ENCODE peak calls at places on chromosomes 11 and 22, in seven cellular contexts. One of them, this sample, is unnamed.
A peak's percentile ranks its signal among the peaks of the same experiment; 100 is the strongest.

GRCh38 chr22:49362393-49362792 is 465.3 kb downstream of the BRD1 start:
- DNase-seq in mesendoderm: no peak
- DNase-seq in neuronal stem cell: no peak
- DNase-seq in mesenchymal stem cell: no peak
- DNase-seq in H1: no peak
- DNase-seq in trophoblast cell: no peak
- DNase-seq in H9: no peak
- DNase-seq in this sample: no peak

GRCh38 chr11:18650859-18651557 is 16.9 kb upstream of the SPTY2D1 start:
- DNase-seq in mesendoderm: peak; percentile 90
- DNase-seq in neuronal stem cell: peak; percentile 21
- DNase-seq in mesenchymal stem cell: peak; percentile 62
- DNase-seq in H1: peak; percentile 31
- DNase-seq in trophoblast cell: peak; percentile 83
- DNase-seq in H9: peak; percentile 82
- DNase-seq in this sample: peak; percentile 69

GRCh38 chr22:26428515-26429457 is at the start of gene ASPHD2:
- DNase-seq in mesendoderm: peak; percentile 68
- DNase-seq in neuronal stem cell: peak; percentile 70
- DNase-seq in mesenchymal stem cell: peak; percentile 76
- DNase-seq in H1: peak; percentile 9
- DNase-seq in trophoblast cell: peak; percentile 21
- DNase-seq in H9: peak; percentile 84
- DNase-seq in this sample: peak; percentile 51

GRCh38 chr11:1158681-1159525 is 1.1 kb downstream of the MUC5AC start:
- DNase-seq in mesendoderm: no peak
- DNase-seq in neuronal stem cell: no peak
- DNase-seq in mesenchymal stem cell: no peak
- DNase-seq in H1: no peak
- DNase-seq in trophoblast cell: no peak
- DNase-seq in H9: peak; percentile 21
- DNase-seq in this sample: no peak

GRCh38 chr11:123195182-123196059 is at the start of gene CLMP:
- DNase-seq in mesendoderm: peak; percentile 89
- DNase-seq in neuronal stem cell: no peak
- DNase-seq in mesenchymal stem cell: peak; percentile 74
- DNase-seq in H1: no peak
- DNase-seq in trophoblast cell: no peak
- DNase-seq in H9: peak; percentile 74
- DNase-seq in this sample: peak; percentile 82

GRCh38 chr22:26892401-26893033 is 235.1 kb downstream of the MIAT start:
- DNase-seq in mesendoderm: no peak
- DNase-seq in neuronal stem cell: no peak
- DNase-seq in mesenchymal stem cell: peak; percentile 76
- DNase-seq in H1: no peak
- DNase-seq in trophoblast cell: no peak
- DNase-seq in H9: peak; percentile 25
- DNase-seq in this sample: no peak

GRCh38 chr11:113991170-113991569 is 16.3 kb downstream of the HTR3A start:
- DNase-seq in mesendoderm: peak; percentile 69
- DNase-seq in neuronal stem cell: peak; percentile 73
- DNase-seq in mesenchymal stem cell: peak; percentile 52
- DNase-seq in H1: no peak
- DNase-seq in trophoblast cell: peak; percentile 24
- DNase-seq in H9: peak; percentile 61
- DNase-seq in this sample: peak; percentile 8

GRCh38 chr22:20507253-20508066 is at the start of gene MED15:
- DNase-seq in mesendoderm: peak; percentile 95
- DNase-seq in neuronal stem cell: peak; percentile 79
- DNase-seq in mesenchymal stem cell: peak; percentile 92
- DNase-seq in H1: peak; percentile 63
- DNase-seq in trophoblast cell: peak; percentile 97
- DNase-seq in H9: peak; percentile 94
- DNase-seq in this sample: peak; percentile 89

GRCh38 chr11:88814076-88814475 is 251.7 kb downstream of the GRM5 start:
- DNase-seq in mesendoderm: no peak
- DNase-seq in neuronal stem cell: no peak
- DNase-seq in mesenchymal stem cell: no peak
- DNase-seq in H1: no peak
- DNase-seq in trophoblast cell: no peak
- DNase-seq in H9: no peak
- DNase-seq in this sample: no peak

GRCh38 chr11:44886765-44887164 is 63.9 kb downstream of the TP53I11 start:
- DNase-seq in mesendoderm: no peak
- DNase-seq in neuronal stem cell: no peak
- DNase-seq in mesenchymal stem cell: peak; percentile 78
- DNase-seq in H1: no peak
- DNase-seq in trophoblast cell: no peak
- DNase-seq in H9: no peak
- DNase-seq in this sample: peak; percentile 86

GRCh38 chr22:47294222-47294532 is 531.7 kb downstream of the TBC1D22A start:
- DNase-seq in mesendoderm: no peak
- DNase-seq in neuronal stem cell: no peak
- DNase-seq in mesenchymal stem cell: no peak
- DNase-seq in H1: no peak
- DNase-seq in trophoblast cell: no peak
- DNase-seq in H9: no peak
- DNase-seq in this sample: peak; percentile 52

GRCh38 chr11:128878455-128878854 is 11.4 kb upstream of the KCNJ1 start:
- DNase-seq in mesendoderm: no peak
- DNase-seq in neuronal stem cell: no peak
- DNase-seq in mesenchymal stem cell: no peak
- DNase-seq in H1: no peak
- DNase-seq in trophoblast cell: no peak
- DNase-seq in H9: no peak
- DNase-seq in this sample: no peak

GRCh38 chr22:24230911-24231656 is 13.8 kb downstream of the GGT5 start:
- DNase-seq in mesendoderm: peak; percentile 70
- DNase-seq in neuronal stem cell: no peak
- DNase-seq in mesenchymal stem cell: no peak
- DNase-seq in H1: peak; percentile 51
- DNase-seq in trophoblast cell: no peak
- DNase-seq in H9: peak; percentile 88
- DNase-seq in this sample: no peak

GRCh38 chr11:110883266-110883665 is 171.0 kb upstream of the ARHGAP20 start:
- DNase-seq in mesendoderm: no peak
- DNase-seq in neuronal stem cell: no peak
- DNase-seq in mesenchymal stem cell: no peak
- DNase-seq in H1: no peak
- DNase-seq in trophoblast cell: no peak
- DNase-seq in H9: no peak
- DNase-seq in this sample: peak; percentile 32

GRCh38 chr22:48576333-48577013 is 1251.2 kb downstream of the BRD1 start:
- DNase-seq in mesendoderm: peak; percentile 54
- DNase-seq in neuronal stem cell: peak; percentile 57
- DNase-seq in mesenchymal stem cell: no peak
- DNase-seq in H1: no peak
- DNase-seq in trophoblast cell: no peak
- DNase-seq in H9: peak; percentile 54
- DNase-seq in this sample: no peak

GRCh38 chr11:126645206-126645605 is 289.7 kb downstream of the ST3GAL4 start:
- DNase-seq in mesendoderm: no peak
- DNase-seq in neuronal stem cell: no peak
- DNase-seq in mesenchymal stem cell: no peak
- DNase-seq in H1: no peak
- DNase-seq in trophoblast cell: no peak
- DNase-seq in H9: no peak
- DNase-seq in this sample: no peak

GRCh38 chr11:68806931-68807844 is 34.5 kb downstream of the CPT1A start:
- DNase-seq in mesendoderm: no peak
- DNase-seq in neuronal stem cell: no peak
- DNase-seq in mesenchymal stem cell: peak; percentile 69
- DNase-seq in H1: no peak
- DNase-seq in trophoblast cell: no peak
- DNase-seq in H9: no peak
- DNase-seq in this sample: peak; percentile 77

GRCh38 chr11:44203270-44204043 is 106.5 kb downstream of the ALX4 start:
- DNase-seq in mesendoderm: no peak
- DNase-seq in neuronal stem cell: no peak
- DNase-seq in mesenchymal stem cell: no peak
- DNase-seq in H1: no peak
- DNase-seq in trophoblast cell: no peak
- DNase-seq in H9: no peak
- DNase-seq in this sample: no peak

GRCh38 chr11:113184498-113184897 is 129.9 kb upstream of the TTC12 start:
- DNase-seq in mesendoderm: peak; percentile 81
- DNase-seq in neuronal stem cell: no peak
- DNase-seq in mesenchymal stem cell: peak; percentile 94
- DNase-seq in H1: no peak
- DNase-seq in trophoblast cell: peak; percentile 37
- DNase-seq in H9: no peak
- DNase-seq in this sample: peak; percentile 56

GRCh38 chr11:65868076-65868667 is 4.4 kb downstream of the EFEMP2 start:
- DNase-seq in mesendoderm: peak; percentile 84
- DNase-seq in neuronal stem cell: peak; percentile 62
- DNase-seq in mesenchymal stem cell: peak; percentile 31
- DNase-seq in H1: no peak
- DNase-seq in trophoblast cell: no peak
- DNase-seq in H9: peak; percentile 75
- DNase-seq in this sample: no peak

GRCh38 chr11:19933801-19934488 is 221.3 kb downstream of the NAV2 start:
- DNase-seq in mesendoderm: no peak
- DNase-seq in neuronal stem cell: no peak
- DNase-seq in mesenchymal stem cell: no peak
- DNase-seq in H1: no peak
- DNase-seq in trophoblast cell: no peak
- DNase-seq in H9: no peak
- DNase-seq in this sample: no peak
- H2BK120ac ChIP-seq in mesendoderm: no peak overlapping the region
- H2BK120ac ChIP-seq in neuronal stem cell: peak overlapping the region; percentile 43
- H2BK120ac ChIP-seq in mesenchymal stem cell: no peak overlapping the region
- H2BK120ac ChIP-seq in H1: no peak overlapping the region
- H2BK120ac ChIP-seq in trophoblast cell: peak overlapping the region; percentile 10
- H2BK120ac ChIP-seq in H9: no peak overlapping the region
- H2BK120ac ChIP-seq in this sample: peak overlapping the region; percentile 32

DNA sequence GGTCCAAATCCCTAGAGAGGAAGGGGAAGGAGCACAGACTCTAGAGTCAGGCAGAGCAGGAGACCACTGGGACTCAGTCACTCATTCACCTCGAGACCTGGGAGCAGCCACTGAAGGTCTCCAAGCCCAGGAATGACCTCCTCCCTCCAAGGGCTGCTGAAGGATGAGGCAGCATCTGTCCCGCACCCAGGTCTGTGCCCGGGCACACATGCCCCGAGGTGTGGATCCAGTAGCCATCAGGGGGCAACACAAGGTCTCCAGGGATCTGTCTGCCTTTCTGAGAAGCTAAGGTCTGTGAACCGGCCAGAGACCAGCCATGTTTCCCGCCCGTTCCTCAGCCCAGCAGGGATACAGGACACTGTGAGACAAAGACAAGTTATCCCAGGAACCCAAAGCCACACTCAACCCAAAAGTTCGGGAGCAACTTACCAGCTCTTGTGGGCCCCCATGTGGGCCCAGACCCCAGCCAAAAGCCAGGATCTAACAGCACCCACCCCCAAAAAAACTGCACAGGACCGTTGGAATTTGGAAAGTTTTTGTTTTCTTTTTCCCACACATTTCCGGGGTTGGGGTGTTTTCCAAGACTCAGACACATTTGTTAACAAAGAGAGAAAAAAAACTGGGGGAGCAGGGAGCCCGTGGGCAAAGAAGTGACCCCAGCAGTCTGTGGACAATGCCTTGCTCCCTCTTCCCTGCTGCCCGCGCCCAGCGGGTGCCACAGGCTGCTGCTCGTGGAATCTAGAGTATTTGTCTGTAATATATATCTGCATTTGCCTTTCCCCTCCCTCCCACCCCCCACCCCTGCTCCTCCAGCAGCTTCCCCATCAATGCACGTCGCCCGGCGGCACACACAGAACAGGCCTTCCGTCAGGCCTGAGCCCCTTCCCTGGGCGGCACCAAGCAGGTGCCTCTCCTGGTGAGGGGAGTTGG is 14.9 kb downstream of the SLC22A12 start:
- DNase-seq in mesendoderm: no peak
- DNase-seq in neuronal stem cell: no peak
- DNase-seq in mesenchymal stem cell: no peak
- DNase-seq in H1: no peak
- DNase-seq in trophoblast cell: no peak
- DNase-seq in H9: no peak
- DNase-seq in this sample: no peak
- H2BK120ac ChIP-seq in mesendoderm: no peak overlapping the region
- H2BK120ac ChIP-seq in neuronal stem cell: no peak overlapping the region
- H2BK120ac ChIP-seq in mesenchymal stem cell: no peak overlapping the region
- H2BK120ac ChIP-seq in H1: no peak overlapping the region
- H2BK120ac ChIP-seq in trophoblast cell: no peak overlapping the region
- H2BK120ac ChIP-seq in H9: no peak overlapping the region
- H2BK120ac ChIP-seq in this sample: no peak overlapping the region

DNA sequence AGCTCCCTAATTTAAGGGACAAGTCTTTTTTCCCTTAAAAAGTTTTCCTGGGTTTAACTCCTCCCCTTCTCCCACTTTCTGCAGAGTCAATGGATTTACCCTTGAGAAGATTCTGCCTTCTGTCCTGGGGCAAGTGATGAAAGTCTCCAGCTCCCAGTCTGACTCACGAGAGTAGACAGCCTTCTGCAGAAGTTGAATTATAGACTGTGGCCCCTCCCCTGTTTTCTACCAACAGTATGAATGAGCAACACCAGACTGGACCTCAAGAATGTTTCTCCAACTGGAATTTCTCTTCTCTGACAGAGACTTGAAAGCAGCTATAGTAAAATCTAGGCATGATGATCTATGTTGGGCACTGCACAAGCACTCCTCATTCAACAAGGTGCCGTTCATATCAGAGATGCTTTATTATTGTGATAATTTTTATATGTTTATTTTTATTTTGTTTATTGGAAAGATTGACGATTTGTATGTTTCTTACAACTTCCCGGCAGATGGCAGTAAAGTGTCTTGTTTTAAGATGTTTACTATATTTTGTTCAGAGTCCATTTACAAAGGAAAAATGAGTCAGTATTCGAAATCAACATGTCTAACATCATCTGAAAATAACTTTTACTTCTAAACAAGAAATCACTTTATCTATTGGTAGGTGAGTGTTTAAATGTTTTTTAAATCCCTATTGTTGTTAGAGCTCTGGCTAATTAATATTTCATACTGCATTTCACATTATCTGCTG is 56.6 kb downstream of the LMO2 start:
- DNase-seq in mesendoderm: no peak
- DNase-seq in neuronal stem cell: no peak
- DNase-seq in mesenchymal stem cell: peak; percentile 96
- DNase-seq in H1: no peak
- DNase-seq in trophoblast cell: peak; percentile 16
- DNase-seq in H9: no peak
- DNase-seq in this sample: peak; percentile 76
- H2BK120ac ChIP-seq in mesendoderm: no peak overlapping the region
- H2BK120ac ChIP-seq in neuronal stem cell: no peak overlapping the region
- H2BK120ac ChIP-seq in mesenchymal stem cell: no peak overlapping the region
- H2BK120ac ChIP-seq in H1: no peak overlapping the region
- H2BK120ac ChIP-seq in trophoblast cell: no peak overlapping the region
- H2BK120ac ChIP-seq in H9: no peak overlapping the region
- H2BK120ac ChIP-seq in this sample: no peak overlapping the region

DNA sequence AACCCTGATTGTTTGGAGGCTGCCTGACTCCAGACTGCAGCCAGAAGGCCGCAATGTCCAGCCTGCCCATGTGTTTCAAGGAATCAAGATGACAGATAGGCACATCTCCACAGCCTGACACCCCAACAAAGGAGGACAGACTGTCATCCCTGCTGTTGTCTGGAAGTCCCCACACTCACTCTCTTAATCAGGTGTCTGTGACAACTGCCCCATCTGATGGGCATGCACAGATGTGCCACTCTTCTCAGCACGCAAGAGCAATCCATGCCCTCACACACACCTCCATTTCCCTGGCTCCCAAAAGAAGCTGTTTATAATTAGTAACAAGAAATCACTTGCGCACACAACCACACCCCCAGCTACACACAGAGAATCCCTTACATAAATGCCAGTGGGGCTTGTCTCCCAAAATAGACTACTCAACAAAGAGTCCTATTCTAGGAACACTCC is 117.6 kb downstream of the C11orf58 start:
- DNase-seq in mesendoderm: no peak
- DNase-seq in neuronal stem cell: no peak
- DNase-seq in mesenchymal stem cell: no peak
- DNase-seq in H1: no peak
- DNase-seq in trophoblast cell: no peak
- DNase-seq in H9: no peak
- DNase-seq in this sample: no peak
- H2BK120ac ChIP-seq in mesendoderm: no peak overlapping the region
- H2BK120ac ChIP-seq in neuronal stem cell: no peak overlapping the region
- H2BK120ac ChIP-seq in mesenchymal stem cell: no peak overlapping the region
- H2BK120ac ChIP-seq in H1: no peak overlapping the region
- H2BK120ac ChIP-seq in trophoblast cell: no peak overlapping the region
- H2BK120ac ChIP-seq in H9: no peak overlapping the region
- H2BK120ac ChIP-seq in this sample: no peak overlapping the region

This sample was measured in IMR-90.